ENCODE peak calls at places on chromosomes 6 and 20, in nine cellular contexts. H is uterus, N is adrenal gland, A is cardiac muscle cell, I is psoas muscle, D is tibial artery, G is fibroblast of lung, O is aorta, Z is left ventricle myocardium inferior. X is an unnamed sample. For H3K9me3, the result is how much of the 10 kb centered on the place peaks cover.

GRCh38 chr6:75094614-75095321 is 111.1 kb downstream of the COL12A1 start:
- DNase-seq in H (no peak), N (no peak), A (no peak), I (no peak), D (no peak), G (peak), O (no peak), Z (no peak), X (no peak)

GRCh38 chr6:107458687-107459282 is 579 bp downstream of the PDSS2 start:
- DNase-seq in H (peak), N (no peak), A (peak), I (peak), D (no peak), G (peak), O (peak), Z (peak), X (no peak)

GRCh38 chr6:54244430-54244829 is 63.8 kb upstream of the TINAG start:
- DNase-seq in H (no peak), N (no peak), A (peak), I (no peak), D (no peak), G (peak), O (no peak), Z (no peak), X (no peak)

GRCh38 chr20:24911461-24911860 is 37.6 kb upstream of the CST7 start:
- DNase-seq in H (no peak), N (no peak), A (no peak), I (no peak), D (no peak), G (no peak), O (no peak), Z (no peak), X (no peak)

GRCh38 chr6:135870722-135871121 is 19.2 kb downstream of the PDE7B start:
- DNase-seq in H (no peak), N (no peak), A (no peak), I (no peak), D (no peak), G (peak), O (no peak), Z (no peak), X (no peak)

GRCh38 chr6:164227952-164228522 is 813.5 kb downstream of the QKI start:
- DNase-seq in H (no peak), N (no peak), A (no peak), I (no peak), D (no peak), G (no peak), O (no peak), Z (no peak), X (peak)

GRCh38 chr6:81734500-81735140 is 17.9 kb downstream of the TENT5A start:
- DNase-seq in H (no peak), N (no peak), A (no peak), I (no peak), D (no peak), G (peak), O (no peak), Z (no peak), X (no peak)

GRCh38 chr6:144581807-144582537 is 296.8 kb downstream of the UTRN start:
- DNase-seq in H (no peak), N (no peak), A (peak), I (no peak), D (no peak), G (peak), O (no peak), Z (no peak), X (peak)

GRCh38 chr20:3857405-3857804 is 10.8 kb downstream of the MAVS start:
- DNase-seq in H (no peak), N (no peak), A (no peak), I (no peak), D (no peak), G (no peak), O (no peak), Z (no peak), X (no peak)

GRCh38 chr6:81171991-81172740 is 580.3 kb downstream of the TENT5A start:
- DNase-seq in H (peak), N (peak), A (peak), I (no peak), D (peak), G (peak), O (peak), Z (peak), X (no peak)

GRCh38 chr6:146890644-146891434 is 292.1 kb downstream of the ADGB start:
- DNase-seq in H (no peak), N (no peak), A (no peak), I (no peak), D (no peak), G (peak), O (no peak), Z (no peak), X (no peak)

GRCh38 chr6:162621246-162621645 is 106.3 kb downstream of the PRKN start:
- DNase-seq in H (peak), N (peak), A (peak), I (no peak), D (no peak), G (peak), O (no peak), Z (no peak), X (peak)

GRCh38 chr20:23270427-23270911 is 80.1 kb upstream of the NXT1 start:
- DNase-seq in H (no peak), N (no peak), A (no peak), I (no peak), D (peak), G (peak), O (no peak), Z (no peak), X (no peak)

GRCh38 chr6:88561974-88562736 is 396.0 kb upstream of the CNR1 start:
- DNase-seq in H (no peak), N (peak), A (no peak), I (no peak), D (no peak), G (no peak), O (no peak), Z (no peak), X (no peak)

GRCh38 chr20:3135507-3136070 is 24.1 kb downstream of the FASTKD5 start:
- DNase-seq in H (no peak), N (no peak), A (no peak), I (no peak), D (no peak), G (peak), O (no peak), Z (no peak), X (no peak)

GRCh38 chr6:136657629-136658028 is 107.4 kb upstream of the MAP7 start:
- DNase-seq in H (no peak), N (no peak), A (no peak), I (no peak), D (no peak), G (peak), O (no peak), Z (no peak), X (peak)

GRCh38 chr6:4503700-4504099 is 272.5 kb upstream of the CDYL start:
- DNase-seq in H (no peak), N (no peak), A (no peak), I (no peak), D (no peak), G (no peak), O (no peak), Z (no peak), X (no peak)

GRCh38 chr20:22686097-22686496 is 101.7 kb upstream of the FOXA2 start:
- DNase-seq in H (peak), N (peak), A (peak), I (peak), D (peak), G (peak), O (peak), Z (peak), X (peak)

GRCh38 chr20:48338717-48339116 is 489.1 kb downstream of the PREX1 start:
- DNase-seq in H (no peak), N (no peak), A (no peak), I (no peak), D (no peak), G (peak), O (no peak), Z (no peak), X (no peak)

GRCh38 chr6:137165375-137166246 is 7.8 kb downstream of the IL22RA2 start:
- DNase-seq in H (no peak), N (peak), A (no peak), I (no peak), D (no peak), G (no peak), O (no peak), Z (no peak), X (peak)

GRCh38 chr6:156395276-156395675 is 381.9 kb upstream of the ARID1B start:
- DNase-seq in H (no peak), N (no peak), A (no peak), I (no peak), D (no peak), G (no peak), O (no peak), Z (no peak), X (no peak)

GRCh38 chr6:30818426-30818841 is 65.9 kb upstream of the DDR1 start:
- DNase-seq in H (no peak), N (no peak), A (no peak), I (no peak), D (no peak), G (peak), O (no peak), Z (no peak), X (no peak)

GRCh38 chr6:151701820-151702562 is 105.5 kb upstream of the ESR1 start:
- DNase-seq in H (no peak), N (no peak), A (no peak), I (no peak), D (no peak), G (no peak), O (no peak), Z (no peak), X (no peak)

GRCh38 chr20:31239139-31239538 is 18.3 kb upstream of the DEFB115 start:
- DNase-seq in H (no peak), N (no peak), A (no peak), I (no peak), D (no peak), G (no peak), O (no peak), Z (no peak), X (no peak)
- H3K9me3 ChIP-seq in H (under half), N (under half), A (under half), I (half or more), D (half or more), G (under half), O (under half), Z (half or more), X (under half)

DNA sequence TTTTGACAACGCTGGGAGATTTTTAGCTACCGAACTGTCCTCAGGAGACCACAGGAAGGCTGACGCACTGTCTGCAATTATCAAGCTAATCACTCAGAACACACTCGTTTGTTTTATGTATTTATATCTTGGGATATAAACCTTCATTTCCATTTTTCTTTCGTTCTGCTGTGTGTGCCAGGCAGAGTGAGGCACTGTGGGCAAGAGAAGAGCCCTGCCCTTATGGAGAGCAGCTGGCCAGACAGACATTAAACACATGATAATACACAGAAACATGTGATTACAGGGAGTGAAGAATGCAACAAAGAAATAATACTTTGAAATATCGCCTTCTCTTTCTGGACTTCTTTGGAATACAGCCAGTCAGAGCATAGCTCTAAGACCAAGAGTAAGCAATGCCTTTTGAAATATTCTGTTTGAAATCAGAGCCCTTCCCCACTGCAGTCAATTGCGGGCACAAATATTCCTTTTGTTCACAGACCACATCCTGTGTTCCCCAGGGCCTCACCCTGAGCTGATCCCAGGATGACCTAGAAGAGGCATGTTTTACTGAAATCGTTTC is 96.8 kb downstream of the ANKRD60 start:
- DNase-seq in H (no peak), N (no peak), A (no peak), I (no peak), D (peak), G (peak), O (no peak), Z (no peak), X (peak)
- H3K4me3 ChIP-seq in H (no peak), N (no peak), A (no peak), I (no peak), D (no peak), G (peak), O (no peak), Z (peak), X (peak)

DNA sequence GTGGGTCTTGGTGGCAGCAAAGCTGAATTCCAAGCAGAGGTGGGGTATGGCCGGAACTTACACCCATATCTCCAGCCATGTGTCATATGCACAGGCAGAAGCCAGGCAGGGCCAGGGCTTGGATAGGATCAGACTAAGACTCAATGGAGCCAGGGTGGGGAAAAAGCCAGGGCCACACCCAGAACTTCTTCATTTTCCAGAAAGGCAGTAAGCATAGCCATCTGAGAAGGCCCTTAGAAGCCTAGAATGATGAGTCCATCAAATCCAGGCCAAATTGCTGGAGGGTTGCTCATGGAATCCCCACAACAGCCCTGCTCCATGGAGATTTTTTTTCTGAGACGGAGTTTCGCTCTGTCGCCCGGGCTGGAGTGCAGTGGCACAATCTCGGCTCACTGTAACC is 116.2 kb upstream of the SRSF6 start:
- DNase-seq in H (no peak), N (no peak), A (no peak), I (no peak), D (no peak), G (no peak), O (no peak), Z (no peak), X (no peak)
- H3K9me3 ChIP-seq in H (under half), N (under half), A (under half), I (under half), D (under half), G (under half), O (under half), Z (under half), X (under half)

DNA sequence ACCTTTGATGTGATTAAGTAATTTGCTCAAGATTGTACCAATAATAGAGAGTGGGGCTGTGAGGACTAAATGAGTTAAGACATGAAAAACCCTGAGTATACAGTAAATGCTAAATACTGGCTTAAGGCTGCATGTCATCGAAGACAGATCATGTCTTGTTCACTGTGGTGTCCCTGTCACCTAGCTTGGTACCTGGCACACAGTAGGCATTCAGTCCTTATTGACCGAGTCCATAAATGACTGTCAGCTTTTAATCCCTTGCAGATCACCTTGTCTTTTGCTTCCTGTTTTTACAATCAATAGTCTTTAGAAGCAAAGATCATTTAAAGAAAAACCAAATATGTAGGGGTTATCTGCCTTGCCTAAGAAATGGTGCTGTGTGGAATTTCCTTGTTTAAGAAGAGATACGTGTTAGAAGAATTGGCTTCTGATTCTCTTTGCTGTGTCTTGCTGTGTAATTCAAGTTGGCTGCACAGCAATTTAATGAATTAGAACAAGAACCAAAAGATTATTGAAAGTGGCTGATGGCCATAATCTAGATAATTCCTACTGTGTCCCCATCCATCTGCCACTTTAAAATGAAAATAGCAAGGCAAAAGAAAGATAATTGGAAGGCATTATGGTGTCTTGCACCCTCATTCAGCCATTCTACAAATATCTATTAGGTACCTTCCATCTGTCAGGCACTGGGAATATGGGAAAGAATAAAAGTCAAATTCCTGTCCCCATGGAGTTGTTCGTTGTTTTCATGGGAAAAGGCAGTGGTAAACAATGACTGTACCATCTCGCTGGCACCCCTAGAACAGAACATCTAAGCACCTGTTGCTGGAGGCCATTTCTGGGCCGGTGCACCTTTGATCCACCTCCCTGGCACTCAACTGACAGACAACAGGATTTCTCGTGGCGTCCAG is 12.4 kb upstream of the MAPK13 start:
- DNase-seq in H (no peak), N (no peak), A (no peak), I (no peak), D (no peak), G (no peak), O (no peak), Z (no peak), X (peak)
- H3K4me3 ChIP-seq in H (no peak), N (no peak), A (no peak), I (no peak), D (no peak), G (no peak), O (no peak), Z (no peak), X (no peak)

DNA sequence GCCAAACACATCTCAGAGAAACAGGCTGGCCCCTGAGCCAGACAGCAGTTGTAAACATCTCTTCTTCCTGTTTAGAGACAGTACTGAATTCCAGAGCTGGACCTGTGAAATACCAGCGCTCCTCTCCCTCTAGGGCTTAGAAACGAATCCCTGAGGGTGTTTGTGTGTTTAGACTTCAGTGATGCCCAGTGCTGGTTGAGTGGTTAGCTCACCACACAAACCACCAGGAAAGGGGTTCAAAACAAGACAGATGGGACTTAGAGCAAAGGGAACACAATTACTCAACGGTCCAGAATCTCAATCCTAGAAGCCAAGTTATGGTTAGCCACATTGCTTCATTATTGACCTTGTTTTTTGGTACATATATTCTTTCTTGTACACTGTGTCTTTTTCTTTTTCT is 108.7 kb upstream of the TMEM170B start:
- DNase-seq in H (no peak), N (no peak), A (no peak), I (no peak), D (no peak), G (peak), O (no peak), Z (no peak), X (no peak)
- H3K9me3 ChIP-seq in H (under half), N (under half), A (under half), I (under half), D (under half), G (under half), O (under half), Z (under half), X (under half)

GRCh38 chr20:51458751-51459439 is 83.6 kb downstream of the NFATC2 start:
- DNase-seq in H (no peak), N (no peak), A (no peak), I (no peak), D (no peak), G (no peak), O (no peak), Z (no peak), X (no peak)

GRCh38 chr20:51460163-51460562 is 82.4 kb downstream of the NFATC2 start:
- DNase-seq in H (no peak), N (no peak), A (no peak), I (no peak), D (no peak), G (no peak), O (no peak), Z (no peak), X (no peak)

GRCh38 chr20:51461306-51461705 is 81.2 kb downstream of the NFATC2 start:
- DNase-seq in H (no peak), N (no peak), A (no peak), I (no peak), D (no peak), G (no peak), O (no peak), Z (no peak), X (no peak)

GRCh38 chr20:51462566-51463276 is 79.8 kb downstream of the NFATC2 start:
- DNase-seq in H (peak), N (peak), A (no peak), I (peak), D (peak), G (peak), O (peak), Z (peak), X (no peak)

GRCh38 chr20:51460569-51461265 is 81.8 kb downstream of the NFATC2 start:
- DNase-seq in H (no peak), N (no peak), A (no peak), I (no peak), D (no peak), G (no peak), O (no peak), Z (no peak), X (no peak)
- H3K4me3 ChIP-seq in H (no peak), N (no peak), A (no peak), I (no peak), D (no peak), G (no peak), O (no peak), Z (no peak), X (no peak)

DNA sequence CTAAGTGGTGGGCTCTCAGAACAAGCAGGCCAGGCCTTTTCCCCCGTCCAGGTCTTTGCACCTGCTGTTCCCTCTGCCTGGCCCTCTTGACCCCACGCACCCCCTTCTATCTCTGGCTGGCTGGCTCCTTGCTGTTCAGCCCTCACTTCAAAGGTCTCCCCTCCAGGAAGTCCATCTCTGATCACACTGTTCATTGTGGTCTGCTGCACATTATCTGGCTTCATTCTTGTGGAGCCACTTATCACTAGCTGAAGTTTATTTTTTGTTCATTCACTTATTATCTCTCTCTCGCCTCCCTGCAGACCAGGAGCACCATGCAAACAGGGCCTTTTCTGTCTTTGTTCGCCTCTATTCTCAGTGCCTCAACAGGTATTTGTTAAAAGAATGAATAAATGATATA is 24.5 kb downstream of the SLC13A3 start:
- DNase-seq in H (no peak), N (no peak), A (no peak), I (no peak), D (no peak), G (no peak), O (no peak), Z (no peak), X (no peak)
- H3K9me3 ChIP-seq in H (under half), N (under half), A (under half), I (under half), D (under half), G (under half), O (under half), Z (under half), X (under half)

GRCh38 chr6:139134817-139135577 is at the start of gene HECA:
- DNase-seq in H (peak), N (peak), A (peak), I (peak), D (peak), G (peak), O (peak), Z (peak), X (peak)

GRCh38 chr6:139133733-139134360 is 1.0 kb upstream of the HECA start:
- DNase-seq in H (no peak), N (no peak), A (no peak), I (no peak), D (no peak), G (no peak), O (no peak), Z (no peak), X (no peak)

GRCh38 chr6:139131736-139132285 is 3.1 kb upstream of the HECA start:
- DNase-seq in H (no peak), N (no peak), A (no peak), I (no peak), D (no peak), G (no peak), O (no peak), Z (no peak), X (no peak)

GRCh38 chr6:139135578-139136545 is 982 bp downstream of the HECA start:
- DNase-seq in H (peak), N (peak), A (peak), I (peak), D (peak), G (no peak), O (peak), Z (peak), X (peak)

DNA sequence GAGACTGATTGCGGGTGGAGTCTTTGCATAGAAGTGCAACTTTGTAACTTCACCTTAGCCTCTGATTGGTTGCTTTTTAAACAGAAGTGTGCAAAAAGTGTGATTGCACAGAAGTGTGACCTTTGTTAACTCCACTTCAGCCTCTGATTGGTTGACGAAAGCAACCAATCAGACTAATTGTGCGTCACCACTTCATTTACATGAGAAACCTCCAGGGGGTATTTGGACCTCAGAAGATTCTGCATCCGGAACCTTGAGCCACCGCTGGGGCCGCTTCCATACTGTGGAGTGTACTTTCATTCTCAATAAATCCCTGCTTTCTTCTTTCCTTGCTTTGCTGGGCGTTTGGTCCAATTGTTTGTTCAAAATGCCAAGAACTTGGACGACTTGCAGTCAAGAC is 1.6 kb upstream of the HECA start:
- DNase-seq in H (no peak), N (no peak), A (no peak), I (no peak), D (no peak), G (no peak), O (no peak), Z (no peak), X (no peak)
- H3K4me3 ChIP-seq in H (no peak), N (no peak), A (no peak), I (no peak), D (peak), G (no peak), O (no peak), Z (no peak), X (no peak)

X was measured in WERI-Rb-1.